ENCODE peak calls at places on chromosomes 16 and 17, in four cellular contexts. C is HFF-Myc, T is retinal pigment epithelial cell, W is cardiac fibroblast. X is an unnamed sample.

GRCh38 chr16:48959204-48959603 is 322.4 kb downstream of the CBLN1 start:
- DNase-seq in T (peak; percentile 32), W (no peak), C (no peak), X (peak; percentile 38)

GRCh38 chr17:46995841-46996571 is 17.0 kb upstream of the RPRML start:
- DNase-seq in C (peak; percentile 65), W (peak; percentile 43), T (no peak), X (peak; percentile 49)

GRCh38 chr17:7654832-7655540 is 4.3 kb downstream of the ATP1B2 start:
- DNase-seq in W (peak; percentile 42), C (no peak), T (no peak), X (no peak)

GRCh38 chr16:56357291-56357764 is 68.0 kb downstream of the AMFR start:
- DNase-seq in C (no peak), W (peak; percentile 69), T (no peak), X (no peak)

GRCh38 chr16:26175944-26176343 is 484.2 kb downstream of the HS3ST4 start:
- DNase-seq in C (no peak), W (no peak), T (no peak), X (no peak)

GRCh38 chr17:61458491-61459433 is 6.5 kb downstream of the TBX4 start:
- DNase-seq in T (no peak), C (no peak), W (no peak), X (no peak)

GRCh38 chr16:55876854-55877253 is 1.7 kb upstream of the CES5A start:
- DNase-seq in T (no peak), W (no peak), C (no peak), X (no peak)

GRCh38 chr17:19248923-19249574 is 11.9 kb downstream of the EPN2 start:
- DNase-seq in W (peak; percentile 89), T (no peak), C (peak; percentile 33), X (no peak)

DNA sequence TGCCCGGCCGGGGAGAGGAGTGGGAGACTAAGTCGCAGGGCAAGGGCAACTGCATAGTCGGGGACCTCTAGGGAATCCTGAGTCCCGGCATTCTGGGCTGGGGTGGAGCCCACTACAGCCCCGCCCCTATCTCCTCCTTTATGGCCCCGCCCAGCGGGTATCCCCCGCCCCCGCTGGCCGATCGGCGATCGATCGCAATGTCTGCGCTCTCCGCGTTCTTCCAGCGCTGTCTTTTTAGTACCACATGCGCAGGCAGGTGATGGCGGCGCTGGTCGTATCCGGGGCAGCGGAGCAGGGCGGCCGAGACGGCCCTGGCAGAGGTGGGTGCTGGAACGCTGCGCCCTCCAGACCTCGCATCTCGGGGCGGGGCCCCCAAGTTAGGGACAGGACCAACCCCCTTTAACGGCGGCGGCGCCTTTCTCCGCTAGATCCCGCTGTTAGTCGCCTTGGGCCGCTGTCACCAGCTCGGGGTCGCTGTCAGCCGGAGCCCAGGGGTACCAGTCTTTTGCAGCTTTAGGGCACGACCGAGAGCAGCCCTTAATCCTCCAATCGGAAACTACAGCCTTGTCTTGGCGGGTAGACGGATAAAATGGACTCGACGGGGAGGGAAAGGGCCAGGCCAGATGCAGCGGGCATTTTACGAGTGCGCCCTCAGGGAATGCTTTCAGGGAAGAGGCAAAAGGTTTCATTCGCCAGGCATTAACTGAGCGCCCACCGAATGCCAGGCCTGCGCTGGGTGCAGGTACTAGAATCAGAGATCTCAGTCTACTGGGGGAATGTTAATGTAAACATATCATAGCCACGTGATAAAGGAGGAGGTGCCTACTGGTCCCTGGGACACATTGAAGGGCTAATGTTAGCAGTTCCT is at the start of gene DPH1:
- DNase-seq in W (peak; percentile 90), C (peak; percentile 83), T (peak; percentile 83), X (peak; percentile 88)
- TF ChIP-seq CTCF in W (no peak), C (no peak), T (no peak), X (no peak)

GRCh38 chr16:84033251-84034195 is 9.1 kb downstream of the SLC38A8 start:
- DNase-seq in W (no peak), C (no peak), T (no peak), X (no peak)
- TF ChIP-seq CTCF in W (no peak), C (no peak), T (no peak), X (no peak)

DNA sequence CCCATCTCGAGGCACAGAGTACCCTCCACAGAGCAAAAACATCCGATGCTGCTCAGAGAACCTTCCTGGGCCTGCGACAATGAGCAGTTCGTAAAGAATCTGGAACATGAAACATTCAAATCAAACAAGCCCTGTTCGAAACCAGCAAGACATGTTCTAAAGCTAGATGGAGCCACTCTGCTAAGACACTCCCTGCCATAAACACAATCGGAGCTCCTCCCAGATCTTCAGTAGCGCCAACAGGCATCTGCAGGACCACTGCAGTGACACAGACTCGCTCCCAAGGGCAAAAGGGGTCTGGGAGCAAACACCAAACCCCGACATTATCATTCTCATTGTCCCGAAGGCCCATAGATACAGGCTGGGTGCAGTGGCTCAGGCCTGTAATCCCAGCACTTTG is 108.7 kb downstream of the ZFHX3 start:
- DNase-seq in C (no peak), W (peak; percentile 89), T (no peak), X (peak; percentile 33)
- TF ChIP-seq CTCF in C (peak; percentile 4), W (peak; percentile 48), T (no peak), X (no peak)

GRCh38 chr17:9886141-9886930 is 18.7 kb downstream of the RCVRN start:
- DNase-seq in T (no peak), C (no peak), W (no peak), X (no peak)

GRCh38 chr17:9880582-9880999 is 24.5 kb downstream of the RCVRN start:
- DNase-seq in T (peak; percentile 85), C (no peak), W (no peak), X (peak; percentile 80)

GRCh38 chr17:9878791-9879525 is 26.1 kb downstream of the RCVRN start:
- DNase-seq in C (no peak), W (no peak), T (no peak), X (peak; percentile 45)

GRCh38 chr17:9887521-9887920 is 17.6 kb downstream of the RCVRN start:
- DNase-seq in C (no peak), W (no peak), T (no peak), X (peak; percentile 27)

GRCh38 chr17:9883451-9883850 is 21.6 kb downstream of the RCVRN start:
- DNase-seq in T (no peak), W (no peak), C (no peak), X (no peak)
- TF ChIP-seq CTCF in T (no peak), W (no peak), C (no peak), X (no peak)

GRCh38 chr17:66302761-66303626 is 581 bp downstream of the PRKCA start:
- DNase-seq in W (peak; percentile 60), T (peak; percentile 47), C (no peak), X (peak; percentile 64)
- TF ChIP-seq CTCF in W (no peak), T (no peak), C (no peak), X (no peak)

GRCh38 chr16:88062341-88062861 is 111.2 kb downstream of the BANP start:
- DNase-seq in W (peak; percentile 84), C (peak; percentile 30), T (peak; percentile 74), X (no peak)

GRCh38 chr16:88064889-88065746 is 113.9 kb downstream of the BANP start:
- DNase-seq in C (no peak), T (no peak), W (no peak), X (no peak)

GRCh38 chr16:88061346-88062110 is 110.3 kb downstream of the BANP start:
- DNase-seq in T (peak; percentile 65), C (no peak), W (no peak), X (no peak)

GRCh38 chr16:88064011-88064888 is 113.0 kb downstream of the BANP start:
- DNase-seq in C (no peak), W (no peak), T (no peak), X (no peak)

GRCh38 chr16:88063201-88063773 is 112.1 kb downstream of the BANP start:
- DNase-seq in C (peak; percentile 74), T (peak; percentile 94), W (peak; percentile 60), X (no peak)
- TF ChIP-seq CTCF in C (peak; percentile 57), T (peak; percentile 73), W (peak; percentile 24), X (no peak)

DNA sequence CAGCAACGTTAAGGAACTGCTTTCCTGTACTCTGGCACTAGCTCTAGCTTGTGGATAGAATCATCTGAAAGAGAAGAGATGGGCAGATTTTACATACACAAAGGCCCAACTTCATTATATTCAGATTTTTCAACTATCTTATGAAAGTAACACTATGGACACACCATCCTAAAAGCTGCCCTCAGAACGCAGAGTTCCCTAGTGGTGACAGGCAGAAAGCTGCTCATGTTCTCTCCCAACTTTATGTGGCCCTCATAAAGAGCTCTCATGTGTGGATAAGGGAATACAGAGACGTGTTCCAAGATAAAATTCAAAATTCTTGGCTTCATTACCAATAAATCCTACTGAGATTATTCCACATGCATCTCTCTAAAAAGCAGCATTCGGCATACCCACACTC is 1.5 kb downstream of the CFAP20 start:
- DNase-seq in C (no peak), T (no peak), W (no peak), X (peak; percentile 5)
- TF ChIP-seq CTCF in C (peak; percentile 13), T (peak; percentile 18), W (peak; percentile 36), X (no peak)

DNA sequence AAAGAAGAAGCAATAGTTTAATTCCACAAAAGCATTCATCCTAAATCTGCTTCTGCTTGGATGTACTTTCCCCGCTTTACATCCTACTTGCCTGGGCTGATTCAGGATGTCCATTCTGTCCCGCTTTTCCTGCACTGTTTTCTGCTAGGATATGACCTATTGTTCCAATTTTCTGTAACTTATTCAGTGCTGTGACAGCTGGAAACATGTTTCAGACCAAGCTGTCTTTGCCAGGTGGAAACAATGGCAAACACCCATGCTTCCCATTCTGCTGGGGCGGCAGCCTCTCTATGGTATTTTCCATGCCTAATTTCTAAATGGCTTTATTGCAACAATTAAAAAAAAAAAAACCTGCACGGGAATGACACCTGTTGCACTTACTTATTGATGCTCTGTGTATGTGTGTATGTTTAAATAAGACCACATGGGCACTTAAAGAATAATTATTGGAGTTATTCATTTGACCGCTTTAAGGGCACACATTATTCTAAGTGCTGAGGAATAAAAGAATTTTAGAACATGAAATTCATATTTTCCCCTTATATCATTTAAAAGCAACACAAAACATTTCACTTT is 21.0 kb downstream of the COQ7 start:
- DNase-seq in W (no peak), C (no peak), T (no peak), X (no peak)
- TF ChIP-seq CTCF in W (no peak), C (no peak), T (no peak), X (no peak)

X was measured in MCF 10A.